ENCODE peak calls at places on chromosomes 3 and 15, in nine cellular contexts. S, Y, W, R, T, L, X, H and E are unnamed samples.

GRCh38 chr3:44509985-44510360 is 32.5 kb upstream of the ZNF445 start:
- DNase-seq in L (no peak), H (no peak), S (peak), X (peak), T (peak), Y (no peak), R (peak), W (no peak), E (no peak)

GRCh38 chr3:42753757-42754156 is 19.3 kb downstream of the CCDC13 start:
- DNase-seq in X (no peak), H (no peak), L (no peak), W (no peak), R (no peak), T (no peak), Y (no peak), S (no peak), E (peak)

GRCh38 chr3:71251156-71251775 is 332.3 kb downstream of the FOXP1 start:
- DNase-seq in Y (no peak), H (no peak), X (peak), S (peak), L (peak), W (no peak), R (peak), T (peak), E (no peak)

GRCh38 chr3:66431494-66431893 is 69.3 kb downstream of the LRIG1 start:
- DNase-seq in L (peak), S (no peak), H (no peak), R (peak), Y (no peak), X (peak), W (no peak), T (no peak), E (no peak)

GRCh38 chr3:169026543-169027181 is 636.9 kb downstream of the MECOM start:
- DNase-seq in X (peak), T (peak), W (no peak), H (no peak), S (peak), R (peak), L (no peak), Y (no peak), E (no peak)

GRCh38 chr3:155619118-155619915 is 125.6 kb downstream of the PLCH1 start:
- DNase-seq in T (no peak), R (no peak), X (no peak), S (no peak), Y (no peak), W (no peak), L (no peak), H (no peak), E (no peak)

GRCh38 chr15:31303434-31304073 is 23.1 kb upstream of the KLF13 start:
- DNase-seq in W (no peak), H (no peak), T (no peak), X (no peak), R (peak), S (no peak), Y (peak), L (no peak), E (no peak)

GRCh38 chr15:66909381-66909890 is 156.0 kb upstream of the SMAD3 start:
- DNase-seq in H (no peak), T (no peak), Y (no peak), L (no peak), W (no peak), R (no peak), X (no peak), S (no peak), E (no peak)

GRCh38 chr3:169112153-169112892 is 551.2 kb downstream of the MECOM start:
- DNase-seq in X (peak), H (no peak), Y (no peak), L (peak), T (peak), S (peak), R (peak), W (no peak), E (no peak)

GRCh38 chr3:169811606-169812123 is 1.0 kb upstream of the LRRIQ4 start:
- DNase-seq in L (peak), Y (no peak), S (peak), H (no peak), T (peak), X (peak), R (peak), W (no peak), E (no peak)

GRCh38 chr3:175422744-175423143 is 563.6 kb downstream of the NAALADL2 start:
- DNase-seq in W (no peak), S (no peak), X (no peak), Y (no peak), H (no peak), T (peak), R (no peak), L (no peak), E (no peak)

GRCh38 chr15:52143862-52144261 is 31.3 kb upstream of the BCL2L10 start:
- DNase-seq in S (no peak), Y (no peak), T (peak), H (no peak), W (no peak), R (peak), L (peak), X (peak), E (no peak)

GRCh38 chr3:102235679-102236078 is 199.1 kb upstream of the ZPLD1 start:
- DNase-seq in Y (no peak), H (no peak), S (no peak), W (no peak), R (peak), L (no peak), X (peak), T (peak), E (no peak)
- TF ChIP-seq CTCF in Y (peak), H (peak), S (peak), W (peak), R (peak), L (peak), X (peak), T (peak), E (no peak)

DNA sequence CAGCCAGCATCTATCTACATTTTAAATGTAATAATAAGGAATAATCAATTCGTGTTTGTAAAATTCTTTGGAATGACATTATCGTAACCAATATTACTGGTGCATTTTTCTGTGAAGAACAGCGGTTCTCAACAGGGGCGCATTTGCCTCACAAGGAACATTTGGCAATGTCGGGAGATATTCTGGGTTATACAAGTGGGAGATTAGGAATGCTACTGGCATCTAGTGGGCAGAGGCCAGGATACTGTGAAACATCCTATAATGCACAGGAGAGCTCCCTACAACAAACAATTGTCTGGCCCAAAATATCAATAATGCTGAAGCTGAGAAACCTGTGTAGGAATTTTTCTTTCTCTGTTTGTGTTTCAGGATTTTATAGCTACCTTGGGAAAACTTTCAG is 25.0 kb downstream of the ACP3 start:
- DNase-seq in Y (no peak), S (no peak), X (no peak), R (peak), W (no peak), T (peak), H (no peak), L (no peak), E (no peak)
- TF ChIP-seq CTCF in Y (no peak), S (no peak), X (no peak), R (peak), W (no peak), T (peak), H (no peak), L (no peak), E (no peak)

GRCh38 chr15:41503669-41504010 is 10.0 kb downstream of the ITPKA start:
- DNase-seq in Y (no peak), X (no peak), R (no peak), W (no peak), S (no peak), T (no peak), L (no peak), H (no peak), E (no peak)

GRCh38 chr15:41504751-41505492 is 8.7 kb downstream of the LTK start:
- DNase-seq in L (no peak), T (no peak), R (no peak), Y (no peak), S (no peak), W (no peak), H (no peak), X (no peak), E (no peak)

GRCh38 chr15:41505776-41506175 is 7.9 kb downstream of the LTK start:
- DNase-seq in S (no peak), Y (no peak), T (no peak), W (no peak), X (no peak), H (no peak), L (no peak), R (no peak), E (no peak)

GRCh38 chr15:41507820-41508290 is 5.8 kb downstream of the LTK start:
- DNase-seq in H (no peak), X (no peak), S (no peak), R (no peak), W (no peak), T (peak), Y (no peak), L (no peak), E (no peak)

GRCh38 chr15:41506796-41507341 is 6.8 kb downstream of the LTK start:
- DNase-seq in R (no peak), Y (no peak), X (no peak), W (no peak), H (no peak), T (peak), L (no peak), S (no peak), E (no peak)
- TF ChIP-seq CTCF in R (no peak), Y (no peak), X (no peak), W (no peak), H (no peak), T (peak), L (no peak), S (no peak), E (no peak)

GRCh38 chr3:160691151-160691550 is 14.2 kb downstream of the ARL14 start:
- DNase-seq in T (peak), Y (no peak), H (no peak), W (no peak), X (no peak), S (no peak), R (no peak), L (no peak), E (no peak)

GRCh38 chr3:160686955-160687535 is 10.1 kb downstream of the ARL14 start:
- DNase-seq in T (peak), H (no peak), X (peak), L (no peak), R (peak), S (no peak), Y (no peak), W (no peak), E (no peak)

GRCh38 chr3:160684368-160684740 is 7.4 kb downstream of the ARL14 start:
- DNase-seq in X (no peak), T (no peak), S (no peak), H (no peak), R (no peak), W (no peak), L (no peak), Y (no peak), E (no peak)

DNA sequence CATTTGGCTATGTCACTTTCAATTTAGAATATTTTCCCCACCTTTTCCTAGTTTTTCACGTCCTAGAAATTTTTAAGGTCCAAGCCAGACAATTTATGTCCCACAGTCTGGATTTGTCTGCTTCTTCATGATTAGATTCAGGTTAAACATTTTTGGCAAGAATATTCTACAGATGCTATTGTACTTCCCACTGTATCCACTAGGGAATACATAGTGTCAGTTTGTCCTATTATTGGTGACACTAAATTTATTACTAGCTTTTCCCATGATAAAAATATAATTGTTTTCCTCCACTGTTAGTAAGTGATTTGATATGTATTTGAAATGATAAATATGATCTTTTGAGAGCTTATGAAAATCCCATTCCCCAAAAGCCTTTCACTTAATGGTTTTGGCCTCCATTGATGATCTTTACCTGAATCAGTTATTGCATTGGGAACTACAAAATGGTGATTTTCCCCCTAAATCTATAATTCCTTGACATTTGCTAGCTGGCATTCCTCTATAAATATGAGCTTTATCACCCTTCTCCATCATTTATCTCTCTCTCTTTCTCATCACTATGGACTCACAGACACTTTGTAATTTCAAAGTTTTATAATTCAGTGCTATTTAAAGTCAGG is 8.3 kb downstream of the ARL14 start:
- DNase-seq in W (no peak), T (peak), H (no peak), Y (no peak), R (no peak), S (no peak), X (peak), L (no peak), E (no peak)
- TF ChIP-seq CTCF in W (peak), T (peak), H (no peak), Y (no peak), R (peak), S (peak), X (peak), L (no peak), E (peak)